ENCODE peak calls at places on chromosome 14, in five cellular contexts. H, O, K, Z and J are unnamed samples.

GRCh38 chr14:71967709-71968108 is 35.5 kb downstream of the RGS6 start:
- DNase-seq in H (no peak), O (no peak), K (no peak), Z (no peak), J (no peak)

GRCh38 chr14:88245321-88245720 is 77.7 kb downstream of the KCNK10 start:
- DNase-seq in H (no peak), O (no peak), K (no peak), Z (no peak), J (no peak)

GRCh38 chr14:52248057-52248456 is 19.4 kb upstream of the PTGDR start:
- DNase-seq in H (no peak), O (no peak), K (no peak), Z (no peak), J (no peak)

GRCh38 chr14:74670726-74671125 is 42.2 kb downstream of the AREL1 start:
- DNase-seq in H (no peak), O (no peak), K (no peak), Z (no peak), J (peak; percentile 78)

GRCh38 chr14:97283450-97284230 is 486.5 kb downstream of the VRK1 start:
- DNase-seq in H (no peak), O (no peak), K (no peak), Z (no peak), J (no peak)

GRCh38 chr14:93042968-93043940 is 72.5 kb downstream of the ITPK1 start:
- DNase-seq in H (peak; percentile 90), O (peak; percentile 74), K (peak; percentile 80), Z (no peak), J (peak; percentile 90)

GRCh38 chr14:93332032-93332852 is 594 bp downstream of the BTBD7 start:
- DNase-seq in H (peak; percentile 52), O (peak; percentile 70), K (peak; percentile 73), Z (no peak), J (peak; percentile 26)

GRCh38 chr14:95058491-95058890 is 98.8 kb downstream of the DICER1 start:
- DNase-seq in H (no peak), O (no peak), K (no peak), Z (no peak), J (no peak)

GRCh38 chr14:28756896-28757570 is 9.6 kb upstream of the FOXG1 start:
- DNase-seq in H (no peak), O (no peak), K (no peak), Z (no peak), J (no peak)

GRCh38 chr14:95021588-95021987 is 135.7 kb downstream of the DICER1 start:
- DNase-seq in H (no peak), O (no peak), K (no peak), Z (no peak), J (no peak)

GRCh38 chr14:103123128-103123633 is at the start of gene TNFAIP2:
- DNase-seq in H (peak; percentile 63), O (peak; percentile 81), K (peak; percentile 82), Z (no peak), J (no peak)

GRCh38 chr14:76112889-76113611 is 38.7 kb upstream of the GPATCH2L start:
- DNase-seq in H (no peak), O (no peak), K (no peak), Z (no peak), J (no peak)

GRCh38 chr14:75068294-75069020 is 984 bp upstream of the ZC2HC1C start:
- DNase-seq in H (no peak), O (no peak), K (no peak), Z (no peak), J (no peak)

GRCh38 chr14:57391609-57392195 is 1.3 kb downstream of the NAA30 start:
- DNase-seq in H (no peak), O (no peak), K (no peak), Z (no peak), J (no peak)

GRCh38 chr14:55470025-55470424 is 29.6 kb upstream of the TBPL2 start:
- DNase-seq in H (no peak), O (no peak), K (no peak), Z (no peak), J (no peak)

GRCh38 chr14:103386632-103387329 is 1.6 kb downstream of the MARK3 start:
- DNase-seq in H (no peak), O (no peak), K (no peak), Z (no peak), J (no peak)

GRCh38 chr14:35335388-35336092 is 43.4 kb downstream of the PSMA6 start:
- DNase-seq in H (no peak), O (peak; percentile 65), K (no peak), Z (peak; percentile 68), J (no peak)

GRCh38 chr14:70917633-70918032 is 10.4 kb downstream of the PCNX1 start:
- DNase-seq in H (no peak), O (no peak), K (no peak), Z (no peak), J (no peak)

GRCh38 chr14:20811994-20812393 is 9.3 kb upstream of the RNASE1 start:
- DNase-seq in H (no peak), O (peak; percentile 33), K (no peak), Z (no peak), J (no peak)

GRCh38 chr14:20194101-20194500 is 3.4 kb downstream of the OR11G2 start:
- DNase-seq in H (no peak), O (no peak), K (no peak), Z (no peak), J (no peak)

GRCh38 chr14:92310776-92311375 is 12.1 kb upstream of the SLC24A4 start:
- DNase-seq in H (no peak), O (no peak), K (no peak), Z (no peak), J (no peak)

GRCh38 chr14:75523771-75524171 is 1.5 kb downstream of the BATF start:
- DNase-seq in H (no peak), O (no peak), K (no peak), Z (no peak), J (no peak)

GRCh38 chr14:21057803-21058675 is at the start of gene RNASE8:
- DNase-seq in H (no peak), O (no peak), K (no peak), Z (no peak), J (no peak)

GRCh38 chr14:63276492-63277342 is 42.0 kb downstream of the GPHB5 start:
- DNase-seq in H (no peak), O (no peak), K (no peak), Z (no peak), J (peak; percentile 28)

GRCh38 chr14:101926085-101926484 is 38.3 kb upstream of the DYNC1H1 start:
- DNase-seq in H (no peak), O (no peak), K (no peak), Z (no peak), J (no peak)

GRCh38 chr14:52355016-52355430 is 40.9 kb downstream of the PTGER2 start:
- DNase-seq in H (no peak), O (no peak), K (no peak), Z (no peak), J (peak; percentile 57)

GRCh38 chr14:61258985-61259384 is 22.2 kb downstream of the TMEM30B start:
- DNase-seq in H (no peak), O (no peak), K (no peak), Z (no peak), J (peak; percentile 52)
- H3K27ac ChIP-seq in H (no peak overlapping the region), O (no peak overlapping the region), K (no peak overlapping the region), Z (no peak overlapping the region), J (peak overlapping the region; percentile 71)

GRCh38 chr14:99576761-99577705 is 27.0 kb downstream of the CCDC85C start:
- DNase-seq in H (no peak), O (no peak), K (no peak), Z (peak; percentile 53), J (no peak)
- H3K4me1 ChIP-seq in H (peaks cover 75% of the 10 kb centered on the region), O (peaks cover 75% of the 10 kb centered on the region), K (peaks cover 75% of the 10 kb centered on the region), Z (peaks cover 61% of the 10 kb centered on the region), J (peaks cover 93% of the 10 kb centered on the region)

DNA sequence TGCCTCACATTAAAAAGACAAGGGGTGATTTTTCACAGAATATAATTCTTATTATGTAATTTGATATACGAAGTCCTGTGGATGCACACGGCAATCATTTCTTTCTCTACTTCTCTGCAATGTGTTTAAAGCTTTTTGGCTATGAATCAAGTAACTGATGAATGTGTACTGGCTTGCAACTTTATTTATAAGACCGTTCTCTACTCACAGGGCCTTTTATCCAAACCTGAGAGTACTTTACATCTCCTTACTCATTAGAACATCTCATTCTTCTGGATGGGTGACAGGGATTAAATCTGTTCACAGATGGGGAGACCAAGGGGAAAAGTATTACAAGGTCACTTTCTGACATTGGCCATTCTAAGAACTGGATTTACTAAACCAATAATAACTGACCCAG is 215.8 kb upstream of the DIO2 start:
- DNase-seq in H (no peak), O (no peak), K (no peak), Z (no peak), J (no peak)
- H3K27ac ChIP-seq in H (no peak overlapping the region), O (no peak overlapping the region), K (no peak overlapping the region), Z (no peak overlapping the region), J (peak overlapping the region; percentile 71)

DNA sequence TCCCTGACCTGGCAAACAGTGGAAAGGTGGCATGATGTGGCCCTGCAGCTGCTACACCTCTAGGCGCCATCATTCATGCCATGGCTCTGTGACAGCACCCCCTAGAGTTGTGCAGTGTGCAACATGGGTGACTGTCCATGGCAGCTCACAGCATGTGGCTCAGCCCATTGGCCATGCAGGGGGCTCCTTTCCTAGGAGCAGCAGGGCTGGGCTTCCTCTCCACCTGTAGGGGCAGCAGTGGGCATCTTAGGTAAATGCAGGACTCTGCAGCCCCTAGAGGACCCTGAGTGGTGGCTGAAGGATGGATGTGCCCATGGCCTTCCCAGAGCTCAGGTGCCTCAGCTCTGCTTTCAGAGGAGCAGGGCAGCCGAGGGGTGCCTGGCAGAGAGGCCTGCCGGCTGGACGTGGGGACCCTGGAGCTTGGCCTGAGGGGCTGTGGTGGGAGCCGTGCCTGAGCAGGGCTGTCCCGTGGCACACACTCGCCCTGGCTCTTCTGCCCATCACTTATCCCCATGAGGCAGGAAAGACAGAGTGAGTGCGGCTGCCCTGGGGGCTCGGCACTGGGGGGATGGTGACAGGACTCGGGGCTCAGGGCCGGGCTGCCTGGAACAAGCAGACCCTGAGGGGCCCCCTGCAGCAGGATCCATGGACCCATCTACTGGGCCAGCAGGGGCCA is 7.4 kb downstream of the ADSS1 start:
- DNase-seq in H (no peak), O (peak; percentile 9), K (no peak), Z (no peak), J (no peak)
- H3K4me1 ChIP-seq in H (peaks cover 16% of the 10 kb centered on the region), O (peaks cover 73% of the 10 kb centered on the region), K (peaks cover 41% of the 10 kb centered on the region), Z (no peaks in the 10 kb centered on the region), J (peaks cover 5% of the 10 kb centered on the region)

GRCh38 chr14:22429546-22429945 is 159.5 kb downstream of the DAD1 start:
- DNase-seq in H (no peak), O (no peak), K (no peak), Z (no peak), J (no peak)
- H3K27ac ChIP-seq in H (no peak overlapping the region), O (no peak overlapping the region), K (peak overlapping the region; percentile 24), Z (peak overlapping the region; percentile 7), J (no peak overlapping the region)

GRCh38 chr14:53979141-53979673 is 22.6 kb upstream of the BMP4 start:
- DNase-seq in H (no peak), O (no peak), K (no peak), Z (no peak), J (peak; percentile 63)
- H3K4me1 ChIP-seq in H (no peaks in the 10 kb centered on the region), O (peaks cover 7% of the 10 kb centered on the region), K (peaks cover 18% of the 10 kb centered on the region), Z (peaks cover 12% of the 10 kb centered on the region), J (peaks cover 29% of the 10 kb centered on the region)

GRCh38 chr14:64632056-64632455 is 72.2 kb upstream of the PLEKHG3 start:
- DNase-seq in H (no peak), O (no peak), K (no peak), Z (no peak), J (no peak)

GRCh38 chr14:64625363-64626232 is 75.8 kb downstream of the PPP1R36 start:
- DNase-seq in H (no peak), O (peak; percentile 31), K (no peak), Z (no peak), J (no peak)

GRCh38 chr14:64630778-64631177 is 73.4 kb upstream of the PLEKHG3 start:
- DNase-seq in H (no peak), O (no peak), K (no peak), Z (no peak), J (no peak)

GRCh38 chr14:64623576-64624165 is 73.9 kb downstream of the PPP1R36 start:
- DNase-seq in H (no peak), O (no peak), K (no peak), Z (no peak), J (no peak)

GRCh38 chr14:64628940-64629403 is 75.3 kb upstream of the PLEKHG3 start:
- DNase-seq in H (no peak), O (no peak), K (no peak), Z (no peak), J (peak; percentile 89)
- H3K27ac ChIP-seq in H (no peak overlapping the region), O (no peak overlapping the region), K (no peak overlapping the region), Z (no peak overlapping the region), J (peak overlapping the region; percentile 83)